ENCODE peak calls at places on chromosomes 1 and 21, in four cellular contexts. One of them, this sample, is unnamed. For H3K36me3, the result is how much of the 10 kb centered on the place peaks cover.

GRCh38 chr1:71350805-71351204 is 270.0 kb upstream of the ZRANB2 start:
- DNase-seq in heart right ventricle: no peak
- DNase-seq in ovary: no peak
- DNase-seq in bronchial epithelial cell: peak
- DNase-seq in this sample: no peak

GRCh38 chr1:229271448-229272120 is 673 bp downstream of the RAB4A start:
- DNase-seq in bronchial epithelial cell: peak
- DNase-seq in ovary: no peak
- DNase-seq in heart right ventricle: peak
- DNase-seq in this sample: peak

GRCh38 chr1:65233757-65234156 is 75.6 kb upstream of the DNAJC6 start:
- DNase-seq in heart right ventricle: no peak
- DNase-seq in ovary: no peak
- DNase-seq in bronchial epithelial cell: no peak
- DNase-seq in this sample: no peak

GRCh38 chr21:38945536-38946245 is 140.0 kb downstream of the ETS2 start:
- DNase-seq in ovary: no peak
- DNase-seq in bronchial epithelial cell: no peak
- DNase-seq in heart right ventricle: no peak
- DNase-seq in this sample: peak

GRCh38 chr1:176998396-176998795 is 166.1 kb downstream of the ASTN1 start:
- DNase-seq in heart right ventricle: no peak
- DNase-seq in bronchial epithelial cell: peak
- DNase-seq in ovary: no peak
- DNase-seq in this sample: no peak

GRCh38 chr1:10063878-10064277 is 31.1 kb downstream of the UBE4B start:
- DNase-seq in ovary: no peak
- DNase-seq in bronchial epithelial cell: peak
- DNase-seq in heart right ventricle: no peak
- DNase-seq in this sample: no peak

GRCh38 chr1:30639881-30640452 is 83.4 kb downstream of the MATN1 start:
- DNase-seq in heart right ventricle: no peak
- DNase-seq in ovary: no peak
- DNase-seq in bronchial epithelial cell: no peak
- DNase-seq in this sample: no peak

GRCh38 chr1:31306278-31306677 is 9.4 kb downstream of the ZCCHC17 start:
- DNase-seq in heart right ventricle: no peak
- DNase-seq in ovary: no peak
- DNase-seq in bronchial epithelial cell: peak
- DNase-seq in this sample: no peak

GRCh38 chr1:242426271-242426905 is 98.1 kb downstream of the PLD5 start:
- DNase-seq in heart right ventricle: no peak
- DNase-seq in bronchial epithelial cell: peak
- DNase-seq in ovary: no peak
- DNase-seq in this sample: no peak

GRCh38 chr1:150555198-150555970 is 6.2 kb downstream of the ADAMTSL4 start:
- DNase-seq in bronchial epithelial cell: no peak
- DNase-seq in ovary: no peak
- DNase-seq in heart right ventricle: no peak
- DNase-seq in this sample: no peak

GRCh38 chr1:150557813-150558212 is 8.6 kb downstream of the ADAMTSL4 start:
- DNase-seq in bronchial epithelial cell: no peak
- DNase-seq in heart right ventricle: no peak
- DNase-seq in ovary: no peak
- DNase-seq in this sample: no peak

GRCh38 chr1:150557065-150557600 is 7.9 kb downstream of the ADAMTSL4 start:
- DNase-seq in heart right ventricle: no peak
- DNase-seq in ovary: no peak
- DNase-seq in bronchial epithelial cell: no peak
- DNase-seq in this sample: no peak

GRCh38 chr1:150558328-150558727 is 9.1 kb downstream of the ADAMTSL4 start:
- DNase-seq in bronchial epithelial cell: no peak
- DNase-seq in ovary: no peak
- DNase-seq in heart right ventricle: no peak
- DNase-seq in this sample: no peak

GRCh38 chr1:150555971-150556865 is 7.0 kb downstream of the ADAMTSL4 start:
- DNase-seq in ovary: no peak
- DNase-seq in bronchial epithelial cell: no peak
- DNase-seq in heart right ventricle: no peak
- DNase-seq in this sample: no peak
- H3K36me3 ChIP-seq in ovary: under half
- H3K36me3 ChIP-seq in bronchial epithelial cell: under half
- H3K36me3 ChIP-seq in heart right ventricle: under half
- H3K36me3 ChIP-seq in this sample: under half

GRCh38 chr1:16132325-16132785 is 23.5 kb downstream of the EPHA2 start:
- DNase-seq in heart right ventricle: no peak
- DNase-seq in ovary: no peak
- DNase-seq in bronchial epithelial cell: no peak
- DNase-seq in this sample: no peak

GRCh38 chr1:16133007-16133961 is 22.6 kb downstream of the EPHA2 start:
- DNase-seq in ovary: no peak
- DNase-seq in heart right ventricle: no peak
- DNase-seq in bronchial epithelial cell: no peak
- DNase-seq in this sample: no peak

GRCh38 chr1:16134071-16134801 is 21.6 kb downstream of the EPHA2 start:
- DNase-seq in ovary: no peak
- DNase-seq in bronchial epithelial cell: no peak
- DNase-seq in heart right ventricle: no peak
- DNase-seq in this sample: no peak

GRCh38 chr1:16135501-16135900 is 20.4 kb downstream of the EPHA2 start:
- DNase-seq in bronchial epithelial cell: no peak
- DNase-seq in heart right ventricle: no peak
- DNase-seq in ovary: no peak
- DNase-seq in this sample: no peak

GRCh38 chr1:16134906-16135305 is 21.0 kb downstream of the EPHA2 start:
- DNase-seq in heart right ventricle: no peak
- DNase-seq in ovary: no peak
- DNase-seq in bronchial epithelial cell: no peak
- DNase-seq in this sample: no peak
- H3K36me3 ChIP-seq in heart right ventricle: under half
- H3K36me3 ChIP-seq in ovary: under half
- H3K36me3 ChIP-seq in bronchial epithelial cell: half or more
- H3K36me3 ChIP-seq in this sample: under half

DNA sequence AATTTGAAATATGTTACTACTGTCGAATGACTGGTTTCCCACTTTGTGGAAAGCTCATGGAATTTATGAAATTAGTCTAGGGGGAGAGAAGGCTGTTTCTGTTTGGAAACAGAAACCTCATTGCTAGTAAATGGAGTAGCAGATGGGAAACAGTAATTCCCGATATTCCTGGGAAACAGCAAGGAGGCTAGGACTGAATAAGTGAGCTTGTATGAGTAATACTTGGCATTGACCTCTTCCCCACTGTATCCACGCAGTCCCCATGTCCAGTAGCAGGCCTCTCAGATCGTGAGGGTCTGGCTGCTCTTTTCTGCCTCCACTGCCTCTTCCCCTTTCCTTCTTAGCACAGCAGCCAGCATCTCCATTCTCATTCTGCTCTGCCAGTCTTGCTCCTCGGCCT is 75.5 kb downstream of the PRDM2 start:
- DNase-seq in bronchial epithelial cell: no peak
- DNase-seq in ovary: no peak
- DNase-seq in heart right ventricle: no peak
- DNase-seq in this sample: no peak
- H3K36me3 ChIP-seq in bronchial epithelial cell: under half
- H3K36me3 ChIP-seq in ovary: under half
- H3K36me3 ChIP-seq in heart right ventricle: under half
- H3K36me3 ChIP-seq in this sample: under half

GRCh38 chr21:33559813-33560212 is 17.0 kb downstream of the SON start:
- DNase-seq in heart right ventricle: no peak
- DNase-seq in bronchial epithelial cell: no peak
- DNase-seq in ovary: no peak
- DNase-seq in this sample: no peak

GRCh38 chr21:33557447-33557846 is 14.6 kb downstream of the SON start:
- DNase-seq in ovary: no peak
- DNase-seq in bronchial epithelial cell: no peak
- DNase-seq in heart right ventricle: no peak
- DNase-seq in this sample: no peak

GRCh38 chr21:33561373-33561772 is 18.5 kb downstream of the SON start:
- DNase-seq in ovary: no peak
- DNase-seq in heart right ventricle: no peak
- DNase-seq in bronchial epithelial cell: no peak
- DNase-seq in this sample: no peak

GRCh38 chr21:33560965-33561364 is 18.1 kb downstream of the SON start:
- DNase-seq in bronchial epithelial cell: no peak
- DNase-seq in ovary: no peak
- DNase-seq in heart right ventricle: no peak
- DNase-seq in this sample: no peak

DNA sequence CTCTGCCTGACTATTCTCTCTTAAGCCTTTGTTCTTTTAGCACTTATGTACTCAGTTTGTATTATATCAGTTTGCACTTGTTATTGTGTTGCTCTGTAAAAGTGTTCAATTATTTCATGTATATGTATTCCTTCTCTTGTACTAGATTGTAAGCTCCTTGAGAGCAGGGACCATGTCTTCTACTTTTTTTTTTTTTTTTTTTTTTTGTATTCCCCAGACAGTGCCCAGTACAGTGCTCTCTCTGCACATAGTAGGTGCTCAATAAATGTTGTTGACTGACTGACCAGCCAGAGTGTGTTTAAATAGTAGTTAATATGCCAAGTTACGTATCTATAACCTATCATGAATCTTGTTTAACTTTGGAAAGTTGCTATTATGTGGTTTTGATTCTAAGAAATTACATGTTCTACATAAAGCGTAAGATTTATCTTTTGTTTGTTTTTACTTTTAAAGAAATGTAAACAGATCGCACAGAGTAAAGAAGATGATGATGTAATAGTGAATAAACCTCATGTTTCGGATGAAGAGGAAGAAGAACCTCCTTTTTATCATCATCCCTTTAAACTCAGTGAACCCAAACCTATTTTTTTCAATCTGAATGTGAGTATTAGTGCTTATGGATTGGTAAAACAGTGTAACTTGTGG is 16.1 kb downstream of the SON start:
- DNase-seq in ovary: no peak
- DNase-seq in bronchial epithelial cell: no peak
- DNase-seq in heart right ventricle: no peak
- DNase-seq in this sample: no peak
- H3K36me3 ChIP-seq in ovary: under half
- H3K36me3 ChIP-seq in bronchial epithelial cell: under half
- H3K36me3 ChIP-seq in heart right ventricle: under half
- H3K36me3 ChIP-seq in this sample: under half

This sample was measured in Peyer's patch.